ENCODE peak calls at places on chromosomes 11 and 22, in nine cellular contexts. U is BJ; P is NK-92 treated with Interleukin-12 subunit alpha and Interleukin-12 subunit beta, amount 100 ng/mL, for 24 hours; Z is ACHN; B is stimulated activated effector memory CD8-positive, alpha-beta T cell treated with anti-CD3 and anti-CD28 coated beads, Interleukin-12 subunit alpha, Interleukin-12 subunit beta, amount 100 ng/mL, for 72 hours; M is Caki2; I is T-helper 1 cell; F is A673; K is sciatic nerve. O is an unnamed sample.
A peak's percentile ranks its signal among the peaks of the same experiment; 100 is the strongest.

GRCh38 chr11:94638902-94639373 is 71.8 kb downstream of the PIWIL4 start:
- DNase-seq in M (no peak), P (no peak), F (no peak), K (no peak), U (peak; percentile 25), Z (no peak), B (no peak), I (no peak), O (no peak)

GRCh38 chr11:71089571-71089970 is 162.8 kb downstream of the SHANK2 start:
- DNase-seq in M (no peak), F (no peak), P (no peak), U (no peak), K (no peak), B (no peak), Z (no peak), I (no peak), O (no peak)

GRCh38 chr11:88250566-88251080 is 75.4 kb upstream of the RAB38 start:
- DNase-seq in M (no peak), F (no peak), Z (no peak), B (no peak), U (no peak), I (no peak), P (no peak), K (no peak), O (peak; percentile 75)

GRCh38 chr22:43272869-43273318 is 70.3 kb downstream of the SCUBE1 start:
- DNase-seq in B (no peak), M (no peak), I (no peak), U (no peak), K (no peak), F (no peak), P (no peak), Z (no peak), O (no peak)

GRCh38 chr11:102367364-102367763 is 20.4 kb downstream of the BIRC2 start:
- DNase-seq in M (peak; percentile 20), Z (peak; percentile 23), F (peak; percentile 55), B (no peak), K (no peak), P (no peak), U (no peak), I (peak; percentile 21), O (peak; percentile 7)

GRCh38 chr11:36699271-36699670 is 101.2 kb upstream of the RAG2 start:
- DNase-seq in P (no peak), K (no peak), I (no peak), F (peak; percentile 68), M (no peak), Z (no peak), U (no peak), B (no peak), O (no peak)

GRCh38 chr22:42811510-42811909 is 45.6 kb downstream of the ARFGAP3 start:
- DNase-seq in B (no peak), I (no peak), M (no peak), P (no peak), U (no peak), Z (no peak), F (no peak), K (no peak), O (no peak)

GRCh38 chr22:35631597-35631996 is 14.5 kb upstream of the MB start:
- DNase-seq in F (peak; percentile 53), M (peak; percentile 45), P (peak; percentile 15), I (peak; percentile 35), B (no peak), Z (peak; percentile 67), U (no peak), K (peak; percentile 58), O (no peak)

GRCh38 chr22:36769541-36769940 is 6.4 kb downstream of the IFT27 start:
- DNase-seq in M (no peak), P (no peak), U (no peak), Z (no peak), I (no peak), B (no peak), F (no peak), K (peak; percentile 41), O (no peak)

GRCh38 chr11:128859563-128860441 is 7.3 kb downstream of the KCNJ1 start:
- DNase-seq in K (peak; percentile 71), U (no peak), P (no peak), I (peak; percentile 75), M (no peak), Z (no peak), F (peak; percentile 79), B (peak; percentile 91), O (peak; percentile 48)

GRCh38 chr22:47597041-47597440 is 834.6 kb downstream of the TBC1D22A start:
- DNase-seq in Z (no peak), P (no peak), M (no peak), F (no peak), K (no peak), U (no peak), I (no peak), B (no peak), O (no peak)

GRCh38 chr11:122085712-122086111 is 30.3 kb downstream of the BLID start:
- DNase-seq in F (peak; percentile 67), I (no peak), Z (no peak), B (no peak), P (no peak), U (no peak), K (no peak), M (no peak), O (no peak)

GRCh38 chr22:37020192-37020479 is 594 bp downstream of the MPST start:
- DNase-seq in K (no peak), B (no peak), F (peak; percentile 63), I (no peak), P (no peak), Z (peak; percentile 51), U (no peak), M (peak; percentile 35), O (peak; percentile 20)

GRCh38 chr11:14908214-14908880 is 16.3 kb upstream of the CYP2R1 start:
- DNase-seq in I (peak; percentile 57), K (no peak), Z (peak; percentile 49), M (peak; percentile 42), F (peak; percentile 78), U (no peak), B (no peak), P (no peak), O (peak; percentile 49)

GRCh38 chr11:86197448-86197847 is 47.1 kb upstream of the EED start:
- DNase-seq in F (no peak), P (no peak), I (no peak), U (no peak), M (no peak), Z (no peak), B (no peak), K (no peak), O (no peak)

GRCh38 chr11:67376022-67376386 is 2.6 kb upstream of the CLCF1 start:
- DNase-seq in I (no peak), K (no peak), M (no peak), Z (no peak), P (no peak), U (no peak), B (no peak), F (no peak), O (no peak)

GRCh38 chr11:76801205-76801604 is 18.0 kb downstream of the TSKU start:
- DNase-seq in I (no peak), M (no peak), F (no peak), B (no peak), Z (no peak), P (no peak), U (no peak), K (no peak), O (no peak)

GRCh38 chr11:8206251-8207079 is 37.6 kb upstream of the RIC3 start:
- DNase-seq in I (no peak), U (no peak), F (no peak), B (no peak), P (no peak), M (no peak), Z (no peak), K (no peak), O (no peak)

GRCh38 chr11:125262825-125263218 is 98.3 kb downstream of the PKNOX2 start:
- DNase-seq in Z (no peak), I (no peak), B (no peak), U (no peak), P (no peak), K (no peak), M (no peak), F (no peak), O (no peak)

GRCh38 chr11:122690801-122691649 is 35.5 kb downstream of the UBASH3B start:
- DNase-seq in K (no peak), Z (no peak), M (no peak), P (no peak), F (peak; percentile 27), B (peak; percentile 56), U (peak; percentile 33), I (no peak), O (no peak)

GRCh38 chr11:19951558-19952083 is 208.7 kb downstream of the DBX1 start:
- DNase-seq in I (peak; percentile 38), M (peak; percentile 40), K (no peak), P (no peak), F (peak; percentile 46), B (no peak), Z (peak; percentile 68), U (no peak), O (peak; percentile 50)

GRCh38 chr11:108654994-108655631 is 9.8 kb upstream of the DDX10 start:
- DNase-seq in M (peak; percentile 30), P (no peak), I (peak; percentile 11), Z (peak; percentile 69), U (no peak), K (no peak), F (peak; percentile 78), B (no peak), O (peak; percentile 49)

GRCh38 chr11:89452780-89453179 is 38.4 kb downstream of the NOX4 start:
- DNase-seq in I (no peak), B (no peak), U (no peak), F (no peak), K (no peak), Z (no peak), P (no peak), M (no peak), O (no peak)

GRCh38 chr11:76918941-76919386 is 58.2 kb downstream of the ACER3 start:
- DNase-seq in Z (peak; percentile 56), K (no peak), P (no peak), U (no peak), F (peak; percentile 81), B (no peak), M (peak; percentile 33), I (peak; percentile 36), O (peak; percentile 41)

GRCh38 chr22:44645083-44645482 is 56.9 kb upstream of the PRR5 start:
- DNase-seq in B (no peak), I (no peak), Z (no peak), U (no peak), F (no peak), P (no peak), K (no peak), M (no peak), O (no peak)

GRCh38 chr11:119367661-119368120 is 13.8 kb downstream of the USP2 start:
- DNase-seq in Z (no peak), M (no peak), U (no peak), I (no peak), F (no peak), K (no peak), B (no peak), P (no peak), O (no peak)

GRCh38 chr11:63845305-63845704 is 6.4 kb downstream of the MARK2 start:
- DNase-seq in F (no peak), B (no peak), I (no peak), K (no peak), P (no peak), Z (no peak), M (peak; percentile 35), U (peak; percentile 18), O (peak; percentile 79)

GRCh38 chr11:131544591-131544990 is 174.2 kb downstream of the NTM start:
- DNase-seq in U (no peak), F (no peak), Z (no peak), B (no peak), P (no peak), M (no peak), I (no peak), K (no peak), O (no peak)

GRCh38 chr11:119795231-119795630 is 66.2 kb upstream of the NECTIN1 start:
- DNase-seq in F (peak; percentile 43), P (no peak), B (no peak), M (no peak), I (no peak), U (peak; percentile 20), Z (no peak), K (no peak), O (no peak)

GRCh38 chr22:21966643-21967516 is 14.2 kb upstream of the PPM1F start:
- DNase-seq in K (no peak), M (no peak), F (no peak), I (no peak), P (no peak), U (no peak), B (no peak), Z (no peak), O (no peak)

GRCh38 chr11:71311928-71312510 is 59.6 kb upstream of the SHANK2 start:
- DNase-seq in P (no peak), F (no peak), I (no peak), K (peak; percentile 38), M (no peak), B (no peak), U (no peak), Z (no peak), O (no peak)

O was measured in kidney glomerular epithelial cell.